ENCODE peak calls at places on chromosomes 1 and 21, in four cellular contexts. Z, I, L and F are unnamed samples.

GRCh38 chr1:81388435-81388834 is 412.3 kb upstream of the ADGRL2 start:
- DNase-seq in Z (no peak), I (no peak), L (no peak), F (no peak)

GRCh38 chr1:37452416-37452815 is 22.0 kb upstream of the ZC3H12A start:
- DNase-seq in Z (no peak), I (no peak), L (no peak), F (no peak)

GRCh38 chr1:109641341-109641740 is 14.6 kb upstream of the GSTM4 start:
- DNase-seq in Z (no peak), I (no peak), L (no peak), F (no peak)

GRCh38 chr1:188027613-188028012 is 1198.9 kb downstream of the PLA2G4A start:
- DNase-seq in Z (no peak), I (no peak), L (no peak), F (peak; percentile 19)

GRCh38 chr1:206779565-206780091 is 7.3 kb upstream of the IL10 start:
- DNase-seq in Z (no peak), I (no peak), L (no peak), F (no peak)

GRCh38 chr1:94865369-94865768 is 45.2 kb downstream of the SLC44A3 start:
- DNase-seq in Z (no peak), I (no peak), L (no peak), F (no peak)

GRCh38 chr1:12342261-12343003 is 112.6 kb downstream of the VPS13D start:
- DNase-seq in Z (no peak), I (no peak), L (no peak), F (no peak)

GRCh38 chr1:160186246-160186645 is 4.1 kb upstream of the CASQ1 start:
- DNase-seq in Z (no peak), I (no peak), L (no peak), F (no peak)

GRCh38 chr1:213327318-213327667 is 276.3 kb downstream of the RPS6KC1 start:
- DNase-seq in Z (peak; percentile 88), I (no peak), L (no peak), F (no peak)

GRCh38 chr1:15155760-15156743 is 2.5 kb downstream of the TMEM51 start:
- DNase-seq in Z (no peak), I (no peak), L (peak; percentile 56), F (peak; percentile 55)

GRCh38 chr1:18109756-18110597 is 2.4 kb downstream of the IGSF21 start:
- DNase-seq in Z (no peak), I (peak; percentile 78), L (no peak), F (peak; percentile 49)

GRCh38 chr1:100328133-100328532 is 24.2 kb upstream of the CDC14A start:
- DNase-seq in Z (no peak), I (no peak), L (no peak), F (no peak)

GRCh38 chr1:45929257-45929687 is 125.9 kb downstream of the MAST2 start:
- DNase-seq in Z (no peak), I (no peak), L (no peak), F (no peak)

GRCh38 chr1:67711850-67712202 is 26.8 kb downstream of the GADD45A start:
- DNase-seq in Z (no peak), I (no peak), L (no peak), F (no peak)

GRCh38 chr21:16913010-16913409 is 599.8 kb upstream of the CXADR start:
- DNase-seq in Z (no peak), I (no peak), L (no peak), F (no peak)

GRCh38 chr21:38930838-38931237 is 125.1 kb downstream of the ETS2 start:
- DNase-seq in Z (no peak), I (no peak), L (no peak), F (no peak)

GRCh38 chr21:41536827-41537103 is 28.8 kb upstream of the TMPRSS2 start:
- DNase-seq in Z (no peak), I (no peak), L (peak; percentile 15), F (no peak)

GRCh38 chr1:17007121-17007520 is 4.6 kb downstream of the ATP13A2 start:
- DNase-seq in Z (no peak), I (no peak), L (no peak), F (no peak)

GRCh38 chr1:27394925-27395324 is 2.5 kb downstream of the GPR3 start:
- DNase-seq in Z (no peak), I (no peak), L (no peak), F (peak; percentile 12)

GRCh38 chr1:150642296-150642695 is 12.9 kb upstream of the ENSA start:
- DNase-seq in Z (no peak), I (no peak), L (no peak), F (no peak)

GRCh38 chr1:42529724-42530161 is 66.7 kb downstream of the CCDC30 start:
- DNase-seq in Z (no peak), I (no peak), L (peak; percentile 36), F (no peak)

GRCh38 chr1:116330342-116330652 is 42.7 kb upstream of the ATP1A1 start:
- DNase-seq in Z (no peak), I (no peak), L (peak; percentile 25), F (no peak)

GRCh38 chr1:219812491-219813221 is 115.7 kb downstream of the SLC30A10 start:
- DNase-seq in Z (no peak), I (no peak), L (peak; percentile 82), F (peak; percentile 60)

DNA sequence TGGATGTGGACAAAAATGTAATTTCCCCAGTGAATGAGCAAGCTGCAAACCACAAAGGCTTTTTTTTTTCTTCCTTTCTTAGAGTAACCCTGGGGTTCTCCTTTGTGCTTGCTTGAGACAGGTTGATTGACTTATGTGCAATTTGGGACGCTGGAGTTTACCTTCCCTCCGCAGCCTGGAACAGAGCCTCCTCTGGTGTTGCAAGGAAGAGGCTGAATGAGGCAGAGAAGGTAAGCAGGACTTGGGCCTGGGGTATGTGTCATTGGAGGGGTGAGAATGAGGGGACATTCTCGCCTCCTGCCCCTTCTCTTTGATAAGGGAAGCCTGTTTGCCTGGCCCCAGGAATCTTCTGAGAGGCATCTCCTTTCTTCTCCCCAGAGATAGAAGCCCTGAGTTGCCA is 49.8 kb downstream of the NFASC start:
- DNase-seq in Z (no peak), I (no peak), L (no peak), F (no peak)
- TF ChIP-seq CTCF in Z (no peak), I (no peak), L (no peak), F (no peak)

DNA sequence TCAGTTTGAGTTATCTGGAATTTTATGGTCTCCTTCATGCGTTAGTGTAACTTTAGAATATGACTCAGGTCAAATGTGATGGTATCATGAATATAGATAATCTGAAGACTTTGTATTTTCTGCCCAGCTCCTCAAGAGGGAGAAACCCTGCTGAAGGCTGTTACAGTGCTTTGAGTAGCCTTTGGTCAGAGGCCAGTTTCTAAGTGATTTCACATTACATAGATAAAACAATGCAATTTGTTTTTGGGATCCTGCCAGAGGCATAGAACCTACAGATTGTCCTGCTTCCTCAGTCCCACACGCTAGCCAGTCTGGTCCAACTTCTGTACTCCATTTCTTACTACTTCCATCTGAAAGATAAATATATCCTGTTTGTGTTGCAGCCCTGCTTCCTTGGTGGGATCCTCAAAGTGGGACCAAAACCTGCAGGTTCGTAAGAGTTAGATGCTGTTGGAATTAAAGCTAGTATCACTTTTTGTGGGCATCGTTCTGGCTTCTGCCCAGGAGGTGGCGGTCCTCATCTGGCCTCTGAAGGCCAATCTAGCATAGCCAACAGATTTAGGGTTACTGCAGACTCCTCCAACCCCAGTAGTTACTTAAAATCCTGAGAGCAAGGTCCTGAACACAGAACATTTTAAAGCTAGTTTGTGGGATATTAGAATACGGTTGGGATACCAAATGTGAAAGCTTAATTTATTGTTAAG is 645.8 kb upstream of the USP24 start:
- DNase-seq in Z (no peak), I (no peak), L (no peak), F (no peak)
- TF ChIP-seq CTCF in Z (no peak), I (no peak), L (no peak), F (no peak)

GRCh38 chr1:7576946-7577657 is 194.0 kb upstream of the VAMP3 start:
- DNase-seq in Z (no peak), I (peak; percentile 56), L (no peak), F (no peak)
- TF ChIP-seq CTCF in Z (peak; percentile 42), I (no peak), L (peak; percentile 11), F (no peak)

DNA sequence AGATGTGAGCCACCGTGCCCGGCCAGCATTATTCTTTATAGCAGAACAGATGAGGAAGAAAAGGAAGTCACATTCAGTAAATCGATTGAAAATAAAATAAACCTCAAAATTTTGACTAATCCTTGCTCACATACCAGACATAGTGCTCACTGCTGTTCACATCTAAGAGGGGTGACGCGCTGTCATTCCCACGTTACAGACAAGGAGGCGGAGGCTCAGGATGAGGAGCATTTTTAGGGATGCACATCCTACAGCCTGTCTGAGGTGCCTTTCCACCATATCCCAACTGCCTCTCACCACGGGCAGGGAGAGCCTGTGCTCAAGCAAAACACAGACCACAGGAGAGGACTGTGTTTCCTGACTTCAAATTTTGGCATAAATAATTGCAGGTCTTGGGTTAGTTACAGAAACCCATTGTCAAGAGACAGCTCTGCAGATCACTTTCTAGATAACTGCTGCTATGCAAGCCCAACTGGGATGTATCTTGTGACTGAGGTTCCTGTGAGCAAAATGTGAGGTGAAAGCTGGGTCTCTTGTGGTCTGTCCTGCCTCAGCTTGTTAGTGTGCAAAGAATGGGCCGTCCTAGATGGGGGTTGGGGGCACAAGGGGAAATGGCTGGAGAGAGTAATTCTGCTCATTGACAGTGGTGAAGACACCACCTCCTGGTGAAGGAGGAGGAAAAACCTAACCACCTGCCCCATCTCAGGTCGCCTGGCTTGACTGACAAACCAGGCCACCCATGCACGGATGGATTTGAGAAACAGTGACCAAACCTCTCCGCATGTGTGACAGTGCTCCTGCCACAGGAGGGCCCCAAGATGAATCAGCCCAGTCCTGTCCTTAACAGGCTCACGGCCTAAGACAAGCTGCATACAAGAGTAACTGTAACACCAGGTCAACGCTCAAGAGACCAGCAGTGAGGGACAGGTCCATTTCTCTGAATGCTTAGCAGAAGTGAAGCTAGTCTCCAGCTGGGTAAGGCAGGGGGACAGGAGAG is 8.2 kb downstream of the TNN start:
- DNase-seq in Z (no peak), I (no peak), L (no peak), F (peak; percentile 55)
- TF ChIP-seq CTCF in Z (no peak), I (no peak), L (no peak), F (no peak)

GRCh38 chr1:77552626-77553025 is 129.8 kb downstream of the ZZZ3 start:
- DNase-seq in Z (no peak), I (no peak), L (no peak), F (no peak)
- TF ChIP-seq CTCF in Z (no peak), I (no peak), L (no peak), F (no peak)

GRCh38 chr1:6627031-6627430 is 2.4 kb downstream of the THAP3 start:
- DNase-seq in Z (no peak), I (no peak), L (peak; percentile 2), F (no peak)

GRCh38 chr1:6623269-6623965 is 1.3 kb upstream of the THAP3 start:
- DNase-seq in Z (no peak), I (no peak), L (no peak), F (no peak)

GRCh38 chr1:6622396-6623152 is 2.1 kb upstream of the THAP3 start:
- DNase-seq in Z (no peak), I (no peak), L (no peak), F (no peak)

GRCh38 chr1:6625579-6626149 is 996 bp downstream of the THAP3 start:
- DNase-seq in Z (no peak), I (no peak), L (peak; percentile 59), F (no peak)

GRCh38 chr1:6624712-6625578 is at the start of gene THAP3:
- DNase-seq in Z (peak; percentile 94), I (peak; percentile 98), L (peak; percentile 85), F (peak; percentile 96)
- TF ChIP-seq CTCF in Z (no peak), I (peak; percentile 59), L (peak; percentile 44), F (peak; percentile 23)